ENCODE peak calls at places on chromosomes 16 and 17, in four cellular contexts. N is HFFc6, E is GM06990, X is tibial artery. K is an unnamed sample.

GRCh38 chr17:82333279-82334171 is at the start of gene SECTM1:
- DNase-seq in N (peak; percentile 51), E (no peak), X (peak; percentile 80), K (no peak)

GRCh38 chr17:15456972-15457722 is 10.3 kb downstream of the CDRT4 start:
- DNase-seq in N (peak; percentile 78), E (no peak), X (peak; percentile 84), K (peak; percentile 86)

GRCh38 chr17:10605221-10605783 is 51.8 kb downstream of the MYH3 start:
- DNase-seq in N (no peak), E (no peak), X (no peak), K (peak; percentile 83)

GRCh38 chr16:72837846-72838661 is 209.9 kb downstream of the ZFHX3 start:
- DNase-seq in N (no peak), E (no peak), X (no peak), K (no peak)

GRCh38 chr16:57761301-57761700 is 25.7 kb downstream of the KATNB1 start:
- DNase-seq in N (no peak), E (no peak), X (no peak), K (no peak)

GRCh38 chr16:30187971-30188561 is 4.7 kb downstream of the CORO1A start:
- DNase-seq in N (no peak), E (no peak), X (no peak), K (no peak)

GRCh38 chr17:74637265-74637664 is 13.7 kb upstream of the CD300E start:
- DNase-seq in N (no peak), E (no peak), X (peak; percentile 52), K (no peak)

GRCh38 chr16:15961060-15961511 is 11.7 kb downstream of the ABCC1 start:
- DNase-seq in N (no peak), E (peak; percentile 59), X (no peak), K (no peak)

GRCh38 chr16:22188595-22189442 is 17.3 kb upstream of the EEF2K start:
- DNase-seq in N (peak; percentile 82), E (no peak), X (peak; percentile 80), K (peak; percentile 58)

GRCh38 chr17:73586921-73587680 is 57.1 kb downstream of the SDK2 start:
- DNase-seq in N (no peak), E (no peak), X (no peak), K (no peak)

GRCh38 chr16:5065813-5066212 is at the start of gene C16orf89:
- DNase-seq in N (no peak), E (no peak), X (no peak), K (no peak)

GRCh38 chr16:59878999-59879398 is 1144.9 kb upstream of the GOT2 start:
- DNase-seq in N (no peak), E (no peak), X (no peak), K (no peak)

GRCh38 chr17:7969434-7969833 is 33.0 kb upstream of the GUCY2D start:
- DNase-seq in N (no peak), E (no peak), X (no peak), K (no peak)

GRCh38 chr17:68457168-68457538 is at the start of gene WIPI1:
- DNase-seq in N (peak; percentile 10), E (no peak), X (no peak), K (no peak)

GRCh38 chr17:7579839-7580630 is 597 bp downstream of the CD68 start:
- DNase-seq in N (peak; percentile 46), E (peak; percentile 72), X (no peak), K (no peak)

GRCh38 chr16:3364774-3365427 is 9.2 kb downstream of the OR2C1 start:
- DNase-seq in N (peak; percentile 95), E (peak; percentile 82), X (peak; percentile 88), K (peak; percentile 71)

GRCh38 chr17:79664925-79665738 is 54.3 kb upstream of the RBFOX3 start:
- DNase-seq in N (no peak), E (no peak), X (peak; percentile 84), K (no peak)

GRCh38 chr16:69040144-69040909 is 65.1 kb upstream of the HAS3 start:
- DNase-seq in N (peak; percentile 19), E (no peak), X (no peak), K (no peak)

GRCh38 chr17:39955726-39956225 is 7.0 kb upstream of the GSDMA start:
- DNase-seq in N (no peak), E (no peak), X (no peak), K (no peak)

GRCh38 chr17:78381601-78382168 is 3.2 kb downstream of the PGS1 start:
- DNase-seq in N (no peak), E (no peak), X (no peak), K (no peak)

GRCh38 chr17:82103588-82104451 is 5.8 kb upstream of the FASN start:
- DNase-seq in N (no peak), E (no peak), X (peak; percentile 91), K (no peak)

GRCh38 chr16:10168258-10168657 is 14.0 kb downstream of the GRIN2A start:
- DNase-seq in N (peak; percentile 73), E (no peak), X (no peak), K (no peak)

GRCh38 chr17:67248291-67248690 is 3.3 kb upstream of the HELZ start:
- DNase-seq in N (no peak), E (no peak), X (no peak), K (no peak)

GRCh38 chr17:61579961-61580360 is 11.1 kb downstream of the NACA2 start:
- DNase-seq in N (peak; percentile 63), E (no peak), X (no peak), K (no peak)

GRCh38 chr17:34246872-34247271 is 8.2 kb upstream of the CCL2 start:
- DNase-seq in N (no peak), E (no peak), X (no peak), K (no peak)

GRCh38 chr17:8939496-8940334 is 25.8 kb downstream of the PIK3R5 start:
- DNase-seq in N (no peak), E (peak; percentile 78), X (no peak), K (no peak)

GRCh38 chr17:44606658-44607057 is 49.4 kb downstream of the FZD2 start:
- DNase-seq in N (no peak), E (no peak), X (no peak), K (no peak)

GRCh38 chr17:41060052-41060604 is at the start of gene KRTAP2-3:
- DNase-seq in N (peak; percentile 89), E (no peak), X (no peak), K (no peak)

GRCh38 chr16:88773812-88774291 is 11.2 kb downstream of the PIEZO1 start:
- DNase-seq in N (peak; percentile 82), E (no peak), X (no peak), K (no peak)

GRCh38 chr17:10249271-10250010 is 51.0 kb upstream of the GAS7 start:
- DNase-seq in N (no peak), E (no peak), X (no peak), K (no peak)

GRCh38 chr16:85275533-85276249 is 163.4 kb upstream of the CIBAR2 start:
- DNase-seq in N (peak; percentile 15), E (peak; percentile 53), X (peak; percentile 82), K (peak; percentile 50)

GRCh38 chr17:68759002-68759342 is 157.8 kb upstream of the FAM20A start:
- DNase-seq in N (no peak), E (no peak), X (no peak), K (no peak)

GRCh38 chr16:1532081-1532760 is 1.2 kb upstream of the TMEM204 start:
- DNase-seq in N (peak; percentile 3), E (no peak), X (peak; percentile 92), K (peak; percentile 84)